ENCODE peak calls at places on chromosomes 6 and 20, in eight cellular contexts. E is astrocyte of the spinal cord, I is HEK293T, V is cardiac muscle cell, N is GM06990, W is LoVo, R is transverse colon, Z is uterus. Y is an unnamed sample.

GRCh38 chr20:11711214-11711613 is 206.5 kb upstream of the BTBD3 start:
- DNase-seq in V (no peak), W (no peak), Z (no peak), N (no peak), R (no peak), E (no peak), I (no peak), Y (no peak)

GRCh38 chr6:125314019-125314581 is 12.3 kb upstream of the HDDC2 start:
- DNase-seq in N (no peak), E (peak), W (peak), R (peak), Z (peak), I (peak), V (peak), Y (peak)

GRCh38 chr6:31407699-31408098 is 4.3 kb downstream of the MICA start:
- DNase-seq in N (no peak), E (peak), W (peak), I (no peak), V (no peak), Z (no peak), R (no peak), Y (no peak)

GRCh38 chr6:107657755-107658461 is 166.2 kb downstream of the SCML4 start:
- DNase-seq in E (peak), N (peak), V (no peak), Z (peak), W (no peak), R (peak), I (no peak), Y (peak)

GRCh38 chr6:24529985-24530384 is 35.2 kb downstream of the ALDH5A1 start:
- DNase-seq in R (no peak), I (no peak), N (no peak), W (no peak), V (no peak), E (no peak), Z (no peak), Y (no peak)

GRCh38 chr6:131995924-131996323 is 44.8 kb upstream of the CCN2 start:
- DNase-seq in E (peak), R (no peak), Z (no peak), N (no peak), I (no peak), W (peak), V (no peak), Y (no peak)

GRCh38 chr20:4099905-4100675 is 84.7 kb upstream of the RNF24 start:
- DNase-seq in N (no peak), I (no peak), V (no peak), E (no peak), Z (no peak), W (no peak), R (no peak), Y (no peak)

GRCh38 chr20:37420610-37421009 is 74.7 kb downstream of the SRC start:
- DNase-seq in W (no peak), I (no peak), R (no peak), Z (no peak), V (no peak), E (no peak), N (no peak), Y (no peak)

GRCh38 chr6:52509281-52510212 is 67.3 kb downstream of the TRAM2 start:
- DNase-seq in N (no peak), E (peak), Z (no peak), R (no peak), V (no peak), W (no peak), I (no peak), Y (no peak)

GRCh38 chr6:29200767-29201662 is 30.3 kb downstream of the OR2J2 start:
- DNase-seq in R (no peak), W (no peak), I (no peak), N (no peak), Z (no peak), E (no peak), V (no peak), Y (no peak)

GRCh38 chr6:88882536-88882935 is 80.9 kb downstream of the RNGTT start:
- DNase-seq in W (no peak), V (no peak), I (no peak), N (no peak), E (no peak), R (no peak), Z (no peak), Y (no peak)